ENCODE peak calls at places on chromosomes 11 and 22, in eight cellular contexts. M is stimulated activated CD4-positive, alpha-beta T cell treated with anti-CD3 and anti-CD28 coated beads, Interleukin-2, amount 100 ng/mL, for 48 hours; J is fibroblast of pulmonary artery; Q is esophagus squamous epithelium; R is amniotic stem cell; X is Ammon's horn; D is GM10248; U is mucosa of descending colon. P is an unnamed sample.

GRCh38 chr22:46276563-46276962 is 8.8 kb downstream of the TTC38 start:
- DNase-seq in M (no peak), D (no peak), X (no peak), J (no peak), U (no peak), Q (no peak), R (no peak), P (no peak)

GRCh38 chr11:107908211-107908610 is 20.0 kb upstream of the RAB39A start:
- DNase-seq in D (no peak), J (no peak), Q (no peak), X (no peak), R (no peak), M (no peak), U (no peak), P (no peak)

GRCh38 chr11:28606930-28607329 is 498.7 kb downstream of the METTL15 start:
- DNase-seq in R (no peak), M (no peak), Q (no peak), X (peak), U (no peak), D (no peak), J (peak), P (no peak)

GRCh38 chr22:17369553-17370035 is 334 bp downstream of the CECR2 start:
- DNase-seq in M (peak), J (peak), R (no peak), D (peak), Q (no peak), U (peak), X (peak), P (peak)

GRCh38 chr22:23833017-23833795 is 5.6 kb downstream of the DERL3 start:
- DNase-seq in U (no peak), Q (no peak), M (no peak), D (no peak), X (no peak), R (no peak), J (no peak), P (no peak)

GRCh38 chr11:117017456-117017855 is 80.8 kb downstream of the SIK3 start:
- DNase-seq in Q (no peak), R (no peak), J (no peak), M (no peak), U (no peak), D (no peak), X (no peak), P (no peak)

GRCh38 chr11:69691449-69691848 is 12.4 kb downstream of the FGF19 start:
- DNase-seq in X (no peak), U (no peak), J (peak), D (no peak), Q (no peak), M (no peak), R (no peak), P (no peak)

GRCh38 chr22:44664149-44664548 is 37.9 kb upstream of the PRR5 start:
- DNase-seq in R (no peak), U (peak), M (no peak), D (no peak), Q (no peak), X (peak), J (peak), P (peak)

GRCh38 chr11:1129666-1130160 is 28.0 kb upstream of the MUC5AC start:
- DNase-seq in R (no peak), X (no peak), J (no peak), U (no peak), D (no peak), Q (no peak), M (no peak), P (peak)

GRCh38 chr11:776459-777287 is 614 bp downstream of the GATD1 start:
- DNase-seq in X (no peak), Q (no peak), U (peak), R (no peak), J (no peak), D (peak), M (no peak), P (peak)

GRCh38 chr11:79193663-79194062 is 247.2 kb downstream of the TENM4 start:
- DNase-seq in M (no peak), Q (no peak), D (no peak), X (no peak), U (no peak), J (no peak), R (no peak), P (no peak)

GRCh38 chr11:77301510-77301909 is at the start of gene GDPD4:
- DNase-seq in J (no peak), M (no peak), U (no peak), D (no peak), Q (no peak), R (no peak), X (no peak), P (no peak)

GRCh38 chr22:31812977-31813605 is 59.3 kb downstream of the DEPDC5 start:
- DNase-seq in R (no peak), M (no peak), X (no peak), J (no peak), D (no peak), Q (no peak), U (no peak), P (no peak)

GRCh38 chr22:35684270-35684700 is 33.4 kb upstream of the APOL5 start:
- DNase-seq in X (peak), D (no peak), R (no peak), Q (no peak), J (peak), M (no peak), U (peak), P (no peak)

GRCh38 chr11:123384116-123384515 is 46.0 kb upstream of the GRAMD1B start:
- DNase-seq in U (no peak), J (no peak), M (no peak), X (no peak), R (no peak), Q (no peak), D (no peak), P (no peak)

GRCh38 chr11:46838501-46838900 is 7.6 kb downstream of the CKAP5 start:
- DNase-seq in U (no peak), M (no peak), D (no peak), Q (no peak), J (no peak), X (no peak), R (no peak), P (no peak)

P was measured in activated CD8-positive, alpha-beta memory T cell treated with anti-CD3 and anti-CD28 coated beads, Interleukin-2, amount 50 U/mL, for 48 hours.